ENCODE peak calls at places on chromosomes 6 and 20, in seven cellular contexts. C is tibial artery; H is CD4-positive, CD25-positive, alpha-beta regulatory T cell; I is cardiac muscle cell; D is lower lobe of right lung; A is left ventricle myocardium inferior; M is sigmoid colon. W is an unnamed sample. For H3K4me1, the result is how much of the 10 kb centered on the place peaks cover.

GRCh38 chr6:136739071-136739470 is 53.2 kb downstream of the MAP3K5 start:
- DNase-seq in D (no peak), C (no peak), I (no peak), M (no peak), A (no peak), H (no peak), W (no peak)

GRCh38 chr20:45300961-45301360 is 5.7 kb upstream of the RBPJL start:
- DNase-seq in H (peak), M (no peak), D (no peak), A (no peak), I (peak), C (no peak), W (no peak)

GRCh38 chr20:25085756-25086495 is 4.0 kb upstream of the VSX1 start:
- DNase-seq in C (no peak), A (no peak), I (no peak), D (no peak), M (no peak), H (no peak), W (no peak)

GRCh38 chr6:140684776-140685550 is 1310.5 kb upstream of the CITED2 start:
- DNase-seq in A (no peak), H (no peak), I (peak), M (no peak), C (no peak), D (no peak), W (no peak)

GRCh38 chr20:20423117-20423516 is 55.2 kb downstream of the INSM1 start:
- DNase-seq in A (no peak), I (no peak), M (no peak), H (no peak), C (no peak), D (no peak), W (no peak)

GRCh38 chr6:41072836-41073202 is at the start of gene NFYA:
- DNase-seq in H (peak), I (no peak), C (peak), D (peak), A (no peak), M (no peak), W (no peak)

GRCh38 chr6:34340906-34341480 is 51.5 kb downstream of the NUDT3 start:
- DNase-seq in D (no peak), M (no peak), C (no peak), A (no peak), H (no peak), I (peak), W (no peak)

GRCh38 chr20:44064501-44065400 is 122.2 kb downstream of the JPH2 start:
- DNase-seq in D (no peak), H (no peak), I (no peak), C (no peak), M (no peak), A (no peak), W (no peak)

GRCh38 chr6:170286246-170286933 is 4.5 kb downstream of the DLL1 start:
- DNase-seq in A (peak), C (no peak), H (no peak), D (no peak), I (peak), M (peak), W (no peak)

GRCh38 chr6:144617231-144618199 is 332.4 kb downstream of the UTRN start:
- DNase-seq in D (no peak), I (no peak), C (no peak), M (no peak), A (no peak), H (no peak), W (no peak)

GRCh38 chr6:25132934-25133333 is 146.2 kb upstream of the CARMIL1 start:
- DNase-seq in I (no peak), C (no peak), A (no peak), D (no peak), M (no peak), H (peak), W (no peak)

GRCh38 chr6:22590423-22590822 is 21.1 kb downstream of the HDGFL1 start:
- DNase-seq in A (no peak), M (no peak), D (no peak), C (no peak), I (peak), H (no peak), W (no peak)

GRCh38 chr20:31637660-31638059 is at the start of gene COX4I2:
- DNase-seq in A (peak), M (no peak), D (no peak), I (no peak), C (no peak), H (no peak), W (no peak)

GRCh38 chr6:161498359-161498758 is 224.5 kb upstream of the AGPAT4 start:
- DNase-seq in A (no peak), I (peak), M (no peak), H (no peak), C (no peak), D (no peak), W (no peak)

GRCh38 chr20:45269056-45269455 is 14.7 kb upstream of the SLPI start:
- DNase-seq in A (no peak), H (no peak), C (no peak), M (no peak), D (no peak), I (no peak), W (no peak)

GRCh38 chr6:145815351-145815772 is 767 bp upstream of the FBXO30 start:
- DNase-seq in M (peak), I (peak), C (no peak), H (no peak), A (peak), D (no peak), W (no peak)

GRCh38 chr20:9052136-9052535 is 16.8 kb upstream of the PLCB4 start:
- DNase-seq in C (no peak), M (no peak), A (no peak), D (no peak), I (no peak), H (no peak), W (no peak)

GRCh38 chr6:168388641-168389633 is 52.0 kb upstream of the SMOC2 start:
- DNase-seq in C (no peak), D (no peak), A (no peak), H (no peak), M (no peak), I (no peak), W (no peak)

GRCh38 chr20:50357783-50358161 is 152.4 kb upstream of the PTPN1 start:
- DNase-seq in D (no peak), C (no peak), I (no peak), M (peak), A (no peak), H (no peak), W (no peak)

GRCh38 chr6:96468681-96469224 is 52.9 kb upstream of the UFL1 start:
- DNase-seq in M (no peak), C (no peak), D (no peak), A (no peak), I (no peak), H (no peak), W (no peak)

GRCh38 chr20:49701313-49701731 is 12.4 kb downstream of the B4GALT5 start:
- DNase-seq in M (no peak), D (no peak), C (no peak), A (no peak), H (peak), I (no peak), W (no peak)

GRCh38 chr6:159181914-159182313 is 12.7 kb downstream of the FNDC1 start:
- DNase-seq in A (no peak), I (no peak), D (no peak), C (no peak), M (no peak), H (peak), W (no peak)

DNA sequence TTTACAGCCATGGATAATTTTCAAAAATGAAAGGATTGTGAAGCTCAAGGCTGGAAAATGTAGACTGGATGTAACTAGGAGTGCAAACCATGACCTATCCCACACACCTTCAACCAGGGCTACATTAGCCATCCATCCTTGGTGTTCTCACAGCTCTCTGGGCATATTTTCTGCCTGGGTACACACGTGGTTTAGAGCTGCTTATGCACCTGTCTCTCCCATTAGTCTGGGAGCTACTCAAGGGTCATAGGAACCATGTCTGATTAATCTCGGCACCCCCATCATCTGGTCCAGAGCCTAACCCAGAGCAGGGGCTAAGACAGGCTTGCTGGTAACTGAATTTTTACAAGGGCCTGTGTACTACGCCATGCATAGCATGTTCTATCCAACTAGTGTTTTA is 25.2 kb upstream of the FAM83C start:
- DNase-seq in A (no peak), H (no peak), I (no peak), M (no peak), D (no peak), C (no peak), W (no peak)
- H3K4me1 ChIP-seq in A (under half), H (under half), I (under half), M (half or more), D (under half), C (under half), W (under half)

DNA sequence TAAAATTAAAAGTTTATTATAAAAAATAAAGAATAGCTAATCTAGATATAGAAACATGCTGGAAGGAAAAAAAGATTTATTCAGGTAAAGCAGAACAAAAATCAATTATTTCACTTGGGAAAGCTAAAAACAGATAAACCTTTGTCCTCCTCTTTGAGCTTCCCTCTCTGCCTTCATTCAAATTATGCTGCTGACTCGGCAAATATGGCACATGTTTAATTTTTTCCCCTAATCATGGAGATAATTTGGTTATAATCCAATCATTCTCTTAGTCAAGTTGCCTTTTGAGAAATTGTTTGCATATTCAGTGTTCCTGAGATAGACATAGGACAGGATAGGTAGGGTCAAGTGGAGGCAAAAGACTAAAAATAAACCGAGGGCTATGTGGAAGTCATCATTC is 556.8 kb upstream of the PTCHD4 start:
- DNase-seq in M (no peak), D (no peak), C (no peak), I (no peak), A (no peak), H (no peak), W (no peak)
- H3K4me3 ChIP-seq in M (no peak), D (no peak), C (no peak), I (no peak), A (no peak), H (no peak), W (no peak)

DNA sequence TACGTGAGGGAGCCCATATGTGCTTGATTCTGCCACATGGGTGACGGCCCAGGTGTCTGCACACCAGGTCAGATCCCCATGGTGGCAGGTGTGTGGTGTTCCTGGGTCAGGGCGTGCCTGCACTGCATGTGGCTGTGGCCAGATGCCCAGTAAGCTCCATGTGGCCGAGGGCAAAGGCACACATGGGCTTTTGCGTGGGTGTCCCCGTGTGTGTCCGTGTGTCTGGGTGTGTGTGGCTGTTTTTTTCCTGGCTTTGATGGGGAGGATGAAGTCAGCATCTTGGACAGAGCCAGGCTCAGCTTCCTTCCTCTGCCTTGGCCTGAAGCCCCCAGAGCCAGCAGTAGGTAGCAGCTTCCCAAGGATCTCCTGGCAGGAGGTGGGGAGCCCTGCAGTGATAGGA is 1.5 kb upstream of the TNXB start:
- DNase-seq in I (no peak), M (peak), C (no peak), H (no peak), A (peak), D (no peak), W (peak)
- H3K27ac ChIP-seq in I (no peak), M (peak), C (peak), H (no peak), A (peak), D (peak), W (no peak)

GRCh38 chr6:112957526-112957916 is 610.4 kb downstream of the RFPL4B start:
- DNase-seq in D (no peak), A (no peak), M (no peak), H (no peak), I (no peak), C (no peak), W (no peak)
- H3K4me1 ChIP-seq in D (under half), A (under half), M (under half), H (under half), I (under half), C (under half), W (under half)

W was measured in aorta.